ENCODE peak calls at places on chromosomes 13 and 19, in six cellular contexts. M, W, X, T, Y and N are unnamed samples. For H3K27me3, the result is how much of the 10 kb centered on the place peaks cover.

GRCh38 chr19:51188227-51188559 is 36.7 kb upstream of the CD33 start:
- DNase-seq in M (no peak), Y (no peak), T (no peak), W (no peak), X (no peak), N (no peak)

GRCh38 chr19:50837300-50837699 is 3.9 kb upstream of the KLK15 start:
- DNase-seq in Y (no peak), M (no peak), T (no peak), X (peak), W (no peak), N (no peak)

GRCh38 chr13:49165798-49166752 is 54.1 kb upstream of the MLNR start:
- DNase-seq in X (peak), M (no peak), T (no peak), W (no peak), Y (no peak), N (no peak)

GRCh38 chr19:43858174-43858573 is 31.1 kb downstream of the ZNF283 start:
- DNase-seq in X (no peak), T (no peak), W (no peak), M (no peak), Y (no peak), N (no peak)

GRCh38 chr19:33309826-33310225 is 7.5 kb upstream of the CEBPA start:
- DNase-seq in T (no peak), Y (no peak), W (no peak), M (peak), X (no peak), N (no peak)

GRCh38 chr19:35671818-35672217 is 5.5 kb downstream of the UPK1A start:
- DNase-seq in X (no peak), W (no peak), Y (no peak), M (no peak), T (no peak), N (no peak)

GRCh38 chr13:26867451-26868067 is 107.0 kb upstream of the GPR12 start:
- DNase-seq in T (peak), Y (no peak), W (no peak), X (no peak), M (no peak), N (no peak)

GRCh38 chr13:31970237-31970930 is 61.2 kb upstream of the FRY start:
- DNase-seq in X (no peak), M (no peak), T (no peak), Y (no peak), W (no peak), N (no peak)

GRCh38 chr19:37983153-37983552 is 76.1 kb downstream of the SIPA1L3 start:
- DNase-seq in Y (no peak), M (no peak), W (no peak), T (no peak), X (peak), N (no peak)

GRCh38 chr13:42011601-42012401 is 36.6 kb upstream of the DGKH start:
- DNase-seq in T (peak), M (peak), W (peak), X (no peak), Y (peak), N (no peak)

GRCh38 chr19:11418518-11419506 is at the start of gene RGL3:
- DNase-seq in T (peak), W (peak), M (peak), Y (no peak), X (peak), N (no peak)

GRCh38 chr19:16274466-16274865 is 50.2 kb upstream of the KLF2 start:
- DNase-seq in X (no peak), Y (no peak), W (no peak), T (no peak), M (no peak), N (peak)

GRCh38 chr19:15142313-15142712 is 35.1 kb downstream of the SYDE1 start:
- DNase-seq in Y (no peak), T (no peak), M (no peak), W (no peak), X (no peak), N (no peak)

GRCh38 chr13:20505405-20506366 is 20.0 kb downstream of the CRYL1 start:
- DNase-seq in W (no peak), Y (no peak), T (no peak), M (no peak), X (no peak), N (no peak)

DNA sequence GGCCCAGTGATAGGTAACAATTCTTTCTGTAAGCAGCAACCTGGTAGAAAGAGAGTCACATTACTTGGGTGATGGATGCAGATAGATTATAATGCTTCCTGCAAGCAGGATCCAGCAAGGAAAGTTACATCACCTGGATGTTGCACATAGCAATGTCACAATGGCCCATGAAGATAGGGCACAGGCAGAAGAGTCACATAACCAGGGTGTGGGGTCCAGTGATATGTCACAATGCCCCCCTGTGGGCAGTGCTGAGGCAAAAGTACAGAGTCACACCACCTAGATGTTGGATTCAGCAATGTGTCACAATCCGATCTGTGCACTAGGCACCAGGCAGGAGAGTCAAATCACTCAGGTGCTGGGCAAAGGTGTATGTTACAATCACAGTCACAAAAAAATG is 4.0 kb upstream of the ZNF43 start:
- DNase-seq in T (no peak), Y (no peak), M (no peak), W (no peak), X (no peak), N (no peak)
- TF ChIP-seq POLR2AphosphoS5 in T (no peak), Y (no peak), M (no peak), W (no peak), X (no peak), N (no peak)

GRCh38 chr19:53961523-53962345 is 1.0 kb upstream of the CACNG8 start:
- DNase-seq in Y (no peak), W (no peak), M (peak), T (peak), X (no peak), N (no peak)
- H3K27me3 ChIP-seq in Y (half or more), W (half or more), M (under half), T (under half), X (half or more), N (half or more)

DNA sequence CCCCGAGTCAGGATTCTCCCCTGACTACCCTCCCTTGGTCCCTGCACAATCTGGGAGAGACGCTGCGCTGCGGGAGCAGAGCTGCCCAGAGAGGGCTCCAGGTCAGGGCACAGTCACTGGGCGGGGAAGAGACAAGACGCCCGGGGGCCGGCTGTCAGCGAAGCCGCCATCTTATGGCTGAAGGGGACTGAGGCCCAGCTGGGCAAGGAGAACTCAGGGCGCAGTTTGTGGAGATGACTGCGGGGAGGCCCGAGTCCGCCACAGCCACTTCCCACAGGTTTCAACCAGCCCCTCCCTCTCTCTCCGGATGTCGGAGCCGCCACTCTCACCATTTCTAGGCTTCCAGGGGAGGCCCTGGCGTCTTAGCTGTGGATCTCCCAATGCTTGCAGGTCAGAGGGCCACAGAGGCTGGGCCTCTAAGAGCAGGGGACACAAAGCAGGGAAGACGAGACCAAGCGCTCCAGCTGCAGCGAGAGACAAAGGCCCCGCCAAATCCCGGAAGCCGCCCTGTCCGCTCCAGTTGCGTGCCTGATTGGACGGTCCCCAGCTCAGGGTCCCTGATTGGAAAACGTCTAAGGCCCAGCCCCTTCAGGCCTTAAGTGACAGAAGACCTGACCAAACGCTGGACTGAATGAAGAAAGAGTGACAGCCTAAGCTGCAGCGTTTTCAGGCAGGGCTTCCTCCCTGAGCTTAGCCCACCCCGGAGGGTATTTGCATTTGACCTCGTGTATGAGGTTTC is at the start of gene ZNF724:
- DNase-seq in W (peak), M (peak), T (peak), X (peak), Y (peak), N (peak)
- TF ChIP-seq POLR2AphosphoS5 in W (no peak), M (peak), T (peak), X (peak), Y (peak), N (peak)

GRCh38 chr19:5751709-5752108 is 31.3 kb downstream of the CATSPERD start:
- DNase-seq in T (no peak), Y (no peak), X (no peak), W (no peak), M (no peak), N (no peak)

GRCh38 chr19:5753743-5754142 is 30.8 kb downstream of the PRR22 start:
- DNase-seq in X (no peak), M (no peak), Y (no peak), W (no peak), T (no peak), N (no peak)

GRCh38 chr19:5743640-5744039 is 23.2 kb downstream of the CATSPERD start:
- DNase-seq in T (no peak), W (no peak), Y (no peak), M (no peak), X (no peak), N (no peak)

GRCh38 chr19:5749505-5749904 is 29.1 kb downstream of the CATSPERD start:
- DNase-seq in T (no peak), M (no peak), Y (no peak), X (no peak), W (no peak), N (no peak)
- H3K27me3 ChIP-seq in T (under half), M (under half), Y (under half), X (under half), W (under half), N (under half)

GRCh38 chr19:29622191-29623070 is 16.3 kb downstream of the POP4 start:
- DNase-seq in M (peak), W (no peak), T (no peak), X (peak), Y (no peak), N (no peak)
- TF ChIP-seq POLR2AphosphoS5 in M (no peak), W (no peak), T (no peak), X (peak), Y (no peak), N (no peak)

GRCh38 chr13:23748591-23748990 is 140.6 kb downstream of the MIPEP start:
- DNase-seq in Y (no peak), X (no peak), M (no peak), W (no peak), T (peak), N (no peak)
- H3K27me3 ChIP-seq in Y (under half), X (under half), M (under half), W (under half), T (under half), N (under half)

GRCh38 chr19:46393456-46394397 is 19.6 kb downstream of the CCDC8 start:
- DNase-seq in M (no peak), X (peak), W (no peak), T (no peak), Y (no peak), N (no peak)
- TF ChIP-seq POLR2AphosphoS5 in M (no peak), X (no peak), W (no peak), T (peak), Y (no peak), N (peak)

GRCh38 chr19:3039125-3039524 is 10.0 kb upstream of the TLE2 start:
- DNase-seq in Y (no peak), M (no peak), W (no peak), T (no peak), X (no peak), N (no peak)
- H3K27me3 ChIP-seq in Y (under half), M (under half), W (under half), T (under half), X (under half), N (under half)

DNA sequence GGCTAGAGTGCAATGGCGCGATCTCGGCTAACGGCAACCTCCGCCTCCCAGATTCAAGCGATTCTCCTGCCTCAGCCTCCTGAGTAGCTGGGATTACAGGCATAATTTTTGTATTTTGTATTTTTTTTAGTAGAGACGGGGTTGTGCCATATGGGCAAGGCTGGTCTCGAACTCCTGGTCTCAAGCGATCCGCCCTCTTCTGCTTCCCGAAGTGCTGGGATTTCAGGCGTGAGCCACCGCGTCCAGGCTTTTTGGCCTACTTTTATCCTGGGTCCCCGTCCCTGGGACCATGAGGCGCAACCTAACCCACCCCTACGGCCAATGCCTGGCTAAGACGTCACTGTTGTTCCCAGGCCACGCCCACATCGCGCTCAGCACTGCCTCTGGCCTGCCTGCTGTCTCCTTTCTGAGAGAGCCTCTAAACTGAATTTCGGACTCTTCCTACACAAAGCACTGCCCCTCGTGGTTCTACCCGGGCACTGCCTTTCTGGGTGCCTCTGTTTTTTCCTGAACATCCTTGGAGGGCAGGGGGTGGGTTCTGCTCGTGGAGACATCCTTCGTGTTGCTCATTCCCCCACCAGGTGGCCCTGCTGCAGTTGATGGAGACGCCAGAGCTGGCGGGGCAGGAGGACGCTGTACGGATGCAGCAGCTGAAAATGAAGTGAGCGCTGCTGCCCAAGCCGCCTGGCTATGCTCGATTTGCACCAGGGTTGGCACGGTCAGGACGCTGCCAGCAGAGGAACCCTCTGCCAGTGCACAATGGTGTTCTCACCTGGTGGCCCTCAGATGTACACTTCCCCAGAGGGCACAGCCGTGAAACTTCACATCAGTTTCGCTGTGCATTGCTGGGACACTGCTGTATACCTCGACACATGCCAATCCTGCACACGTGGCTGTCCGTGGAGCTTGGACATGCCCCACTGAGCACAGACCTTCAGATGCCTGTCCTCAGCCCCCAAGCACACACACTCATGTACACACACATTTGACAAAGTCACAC is 2.0 kb downstream of the REX1BD start:
- DNase-seq in Y (no peak), X (no peak), M (peak), W (no peak), T (peak), N (no peak)
- TF ChIP-seq POLR2AphosphoS5 in Y (no peak), X (no peak), M (no peak), W (no peak), T (peak), N (no peak)